ENCODE peak calls at places on chromosomes 16 and 17, in eight cellular contexts. B is T-helper 1 cell; W is RCC 7860; D is WTC11; Q is ecto neural progenitor cell; Y is T-cell; I is frontal cortex; G is activated CD8-positive, alpha-beta memory T cell treated with anti-CD3 and anti-CD28 coated beads, Interleukin-2, amount 10 ng/mL, durations not matched to agents 7 days and 5 days. A is an unnamed sample.

GRCh38 chr17:3980381-3980975 is 16.2 kb upstream of the ATP2A3 start:
- DNase-seq in B (no peak), W (no peak), D (no peak), Q (peak; percentile 45), Y (no peak), I (no peak), G (no peak), A (no peak)

GRCh38 chr16:66517586-66518263 is 32.2 kb downstream of the TK2 start:
- DNase-seq in B (no peak), W (no peak), D (no peak), Q (no peak), Y (no peak), I (no peak), G (no peak), A (no peak)

GRCh38 chr16:66344533-66345145 is 21.9 kb upstream of the CDH5 start:
- DNase-seq in B (no peak), W (peak; percentile 5), D (no peak), Q (no peak), Y (no peak), I (peak; percentile 47), G (no peak), A (no peak)

GRCh38 chr17:61426482-61427304 is 25.5 kb upstream of the TBX4 start:
- DNase-seq in B (no peak), W (peak; percentile 82), D (no peak), Q (no peak), Y (no peak), I (no peak), G (no peak), A (no peak)

GRCh38 chr16:13997526-13997925 is 73.6 kb upstream of the MRTFB start:
- DNase-seq in B (no peak), W (no peak), D (no peak), Q (no peak), Y (no peak), I (no peak), G (no peak), A (no peak)

GRCh38 chr17:7415784-7416183 is 4.3 kb upstream of the SPEM1 start:
- DNase-seq in B (no peak), W (no peak), D (no peak), Q (no peak), Y (no peak), I (no peak), G (no peak), A (no peak)

GRCh38 chr16:54931041-54931756 is 534 bp downstream of the IRX5 start:
- DNase-seq in B (no peak), W (no peak), D (peak; percentile 50), Q (peak; percentile 77), Y (no peak), I (peak; percentile 16), G (no peak), A (peak; percentile 55)

GRCh38 chr17:29649359-29649758 is 26.6 kb upstream of the CORO6 start:
- DNase-seq in B (no peak), W (no peak), D (no peak), Q (no peak), Y (no peak), I (no peak), G (no peak), A (no peak)

GRCh38 chr17:62792122-62792800 is 15.9 kb downstream of the MARCHF10 start:
- DNase-seq in B (no peak), W (peak; percentile 82), D (no peak), Q (no peak), Y (no peak), I (no peak), G (peak; percentile 28), A (no peak)

GRCh38 chr17:33523577-33523981 is 230.5 kb upstream of the ASIC2 start:
- DNase-seq in B (no peak), W (no peak), D (no peak), Q (no peak), Y (no peak), I (peak; percentile 43), G (no peak), A (no peak)

GRCh38 chr17:21464611-21465021 is 88.5 kb downstream of the KCNJ12 start:
- DNase-seq in B (no peak), W (no peak), D (peak; percentile 29), Q (peak; percentile 52), Y (no peak), I (no peak), G (no peak), A (no peak)

GRCh38 chr16:31713945-31714898 is 159.4 kb upstream of the ZNF267 start:
- DNase-seq in B (no peak), W (no peak), D (peak; percentile 68), Q (peak; percentile 66), Y (no peak), I (no peak), G (no peak), A (peak; percentile 79)

GRCh38 chr17:78120971-78121800 is 7.4 kb downstream of the TMC6 start:
- DNase-seq in B (no peak), W (no peak), D (no peak), Q (no peak), Y (peak; percentile 55), I (no peak), G (peak; percentile 83), A (no peak)

GRCh38 chr17:43655702-43656275 is 5.9 kb downstream of the MEOX1 start:
- DNase-seq in B (no peak), W (no peak), D (no peak), Q (no peak), Y (no peak), I (no peak), G (no peak), A (no peak)

GRCh38 chr16:68752602-68753001 is 15.5 kb downstream of the CDH1 start:
- DNase-seq in B (no peak), W (no peak), D (no peak), Q (no peak), Y (no peak), I (no peak), G (peak; percentile 72), A (no peak)

GRCh38 chr17:43601280-43602050 is 55.3 kb upstream of the ETV4 start:
- DNase-seq in B (no peak), W (no peak), D (no peak), Q (no peak), Y (no peak), I (no peak), G (no peak), A (no peak)

GRCh38 chr16:840561-841454 is 40.3 kb upstream of the GNG13 start:
- DNase-seq in B (no peak), W (no peak), D (no peak), Q (no peak), Y (no peak), I (no peak), G (no peak), A (no peak)

GRCh38 chr17:82384730-82385429 is 13.3 kb downstream of the UTS2R start:
- DNase-seq in B (no peak), W (peak; percentile 49), D (no peak), Q (no peak), Y (no peak), I (peak; percentile 52), G (no peak), A (peak; percentile 45)

GRCh38 chr17:75872434-75873351 is 5.7 kb downstream of the TRIM47 start:
- DNase-seq in B (no peak), W (peak; percentile 65), D (no peak), Q (no peak), Y (peak; percentile 34), I (no peak), G (peak; percentile 87), A (no peak)

GRCh38 chr16:73058221-73058615 is 10.3 kb upstream of the ZFHX3 start:
- DNase-seq in B (no peak), W (peak; percentile 33), D (no peak), Q (peak; percentile 66), Y (no peak), I (peak; percentile 63), G (no peak), A (peak; percentile 33)

GRCh38 chr16:180921-181667 is 835 bp downstream of the HBQ1 start:
- DNase-seq in B (peak; percentile 61), W (peak; percentile 18), D (peak; percentile 93), Q (peak; percentile 92), Y (peak; percentile 74), I (peak; percentile 89), G (peak; percentile 85), A (peak; percentile 92)

GRCh38 chr16:19242186-19242585 is 43.3 kb upstream of the CLEC19A start:
- DNase-seq in B (no peak), W (no peak), D (no peak), Q (no peak), Y (no peak), I (no peak), G (no peak), A (no peak)

GRCh38 chr17:35797918-35798317 is 2.5 kb upstream of the MMP28 start:
- DNase-seq in B (no peak), W (no peak), D (no peak), Q (no peak), Y (no peak), I (no peak), G (no peak), A (no peak)

GRCh38 chr17:29593546-29594440 is 861 bp downstream of the ANKRD13B start:
- DNase-seq in B (no peak), W (no peak), D (peak; percentile 79), Q (peak; percentile 82), Y (no peak), I (no peak), G (peak; percentile 64), A (peak; percentile 59)

GRCh38 chr17:77096570-77097214 is 44.1 kb upstream of the SEC14L1 start:
- DNase-seq in B (no peak), W (peak; percentile 29), D (no peak), Q (no peak), Y (no peak), I (no peak), G (no peak), A (no peak)

GRCh38 chr17:7256766-7257456 is 4.9 kb downstream of the ELP5 start:
- DNase-seq in B (no peak), W (no peak), D (no peak), Q (no peak), Y (no peak), I (no peak), G (no peak), A (no peak)

GRCh38 chr16:11674818-11675560 is 6.7 kb downstream of the SNN start:
- DNase-seq in B (no peak), W (peak; percentile 34), D (no peak), Q (no peak), Y (no peak), I (no peak), G (no peak), A (no peak)

GRCh38 chr16:69823831-69824563 is 61.9 kb downstream of the WWP2 start:
- DNase-seq in B (no peak), W (no peak), D (no peak), Q (no peak), Y (no peak), I (peak; percentile 20), G (no peak), A (peak; percentile 58)

GRCh38 chr16:68486671-68487495 is 38.6 kb upstream of the SMPD3 start:
- DNase-seq in B (no peak), W (no peak), D (no peak), Q (no peak), Y (no peak), I (no peak), G (no peak), A (peak; percentile 55)

GRCh38 chr16:26987631-26988030 is 79.1 kb upstream of the C16orf82 start:
- DNase-seq in B (no peak), W (peak; percentile 37), D (no peak), Q (no peak), Y (no peak), I (no peak), G (no peak), A (no peak)

GRCh38 chr16:22255335-22255734 is 41.9 kb upstream of the POLR3E start:
- DNase-seq in B (no peak), W (no peak), D (no peak), Q (no peak), Y (no peak), I (no peak), G (no peak), A (no peak)

GRCh38 chr16:11994187-11995119 is 17.9 kb downstream of the SNX29 start:
- DNase-seq in B (no peak), W (peak; percentile 74), D (no peak), Q (no peak), Y (no peak), I (no peak), G (no peak), A (no peak)

A was measured in glutamatergic neuron.